ENCODE peak calls at places on chromosomes 1 and 21, in four cellular contexts. I is A673; G is CD8-positive, alpha-beta T cell; F is ovary. Z is an unnamed sample.
A peak's percentile ranks its signal among the peaks of the same experiment; 100 is the strongest.

GRCh38 chr1:167136191-167136614 is 42.3 kb downstream of the STYXL2 start:
- DNase-seq in I (peak; percentile 36), G (no peak), F (no peak), Z (no peak)

GRCh38 chr1:204684551-204685235 is 845 bp downstream of the LRRN2 start:
- DNase-seq in I (no peak), G (no peak), F (peak; percentile 25), Z (peak; percentile 36)

GRCh38 chr1:6028042-6028895 is 17.4 kb upstream of the KCNAB2 start:
- DNase-seq in G (peak; percentile 55), I (peak; percentile 27), F (no peak), Z (peak; percentile 73)

GRCh38 chr21:15141236-15141970 is 76.6 kb upstream of the NRIP1 start:
- DNase-seq in G (no peak), I (peak; percentile 5), F (no peak), Z (no peak)

GRCh38 chr1:43522776-43523480 is 7.8 kb upstream of the PTPRF start:
- DNase-seq in F (no peak), G (no peak), I (no peak), Z (no peak)

GRCh38 chr1:1594602-1594981 is 5.3 kb downstream of the FNDC10 start:
- DNase-seq in F (no peak), G (no peak), I (no peak), Z (peak; percentile 50)

GRCh38 chr1:186888367-186888766 is 59.6 kb downstream of the PLA2G4A start:
- DNase-seq in G (no peak), F (no peak), I (no peak), Z (no peak)

GRCh38 chr1:42845866-42846256 is 552 bp upstream of the ZNF691 start:
- DNase-seq in G (no peak), I (peak; percentile 39), F (no peak), Z (no peak)

GRCh38 chr1:241551759-241552638 is 19.8 kb downstream of the KMO start:
- DNase-seq in F (no peak), I (no peak), G (peak; percentile 6), Z (peak; percentile 73)

GRCh38 chr1:159913451-159914192 is 11.7 kb downstream of the TAGLN2 start:
- DNase-seq in I (peak; percentile 38), G (no peak), F (no peak), Z (no peak)
- H3K4me1 ChIP-seq in I (peaks cover 15% of the 10 kb centered on the region), G (peaks cover 32% of the 10 kb centered on the region), F (peaks cover 4% of the 10 kb centered on the region), Z (peaks cover 26% of the 10 kb centered on the region)

GRCh38 chr1:207031632-207032258 is 811 bp downstream of the C1orf116 start:
- DNase-seq in I (no peak), F (no peak), G (no peak), Z (no peak)
- H3K4me1 ChIP-seq in I (peaks cover 8% of the 10 kb centered on the region), F (no peaks in the 10 kb centered on the region), G (no peaks in the 10 kb centered on the region), Z (no peaks in the 10 kb centered on the region)

DNA sequence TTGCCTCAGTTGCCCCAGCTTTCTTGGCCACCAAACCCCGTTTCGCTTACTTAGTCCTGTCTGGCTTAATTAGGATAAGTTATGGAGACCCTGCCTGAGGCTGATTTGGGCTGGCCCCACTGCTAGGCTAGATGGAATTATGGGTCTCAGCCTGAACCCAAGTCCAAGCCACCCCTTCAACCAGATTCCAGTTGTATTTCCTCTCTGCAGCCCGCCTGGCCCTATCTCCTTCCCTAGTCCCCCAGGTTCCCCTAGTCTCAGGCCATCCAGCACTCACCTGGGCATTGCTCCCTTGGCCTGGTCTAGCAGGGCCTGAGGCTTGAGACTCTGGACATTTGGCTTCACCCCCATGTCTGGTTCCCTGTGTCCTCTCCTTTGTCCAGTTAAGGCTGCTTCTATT is 111.7 kb upstream of the IPO9 start:
- DNase-seq in G (no peak), I (no peak), F (no peak), Z (no peak)
- H3K4me1 ChIP-seq in G (no peaks in the 10 kb centered on the region), I (peaks cover 47% of the 10 kb centered on the region), F (peaks cover 59% of the 10 kb centered on the region), Z (peaks cover 59% of the 10 kb centered on the region)

GRCh38 chr1:54274881-54275280 is 74.9 kb downstream of the MRPL37 start:
- DNase-seq in F (no peak), G (no peak), I (no peak), Z (peak; percentile 63)
- H3K4me1 ChIP-seq in F (peaks cover 68% of the 10 kb centered on the region), G (peaks cover 30% of the 10 kb centered on the region), I (peaks cover 22% of the 10 kb centered on the region), Z (peaks cover 47% of the 10 kb centered on the region)

DNA sequence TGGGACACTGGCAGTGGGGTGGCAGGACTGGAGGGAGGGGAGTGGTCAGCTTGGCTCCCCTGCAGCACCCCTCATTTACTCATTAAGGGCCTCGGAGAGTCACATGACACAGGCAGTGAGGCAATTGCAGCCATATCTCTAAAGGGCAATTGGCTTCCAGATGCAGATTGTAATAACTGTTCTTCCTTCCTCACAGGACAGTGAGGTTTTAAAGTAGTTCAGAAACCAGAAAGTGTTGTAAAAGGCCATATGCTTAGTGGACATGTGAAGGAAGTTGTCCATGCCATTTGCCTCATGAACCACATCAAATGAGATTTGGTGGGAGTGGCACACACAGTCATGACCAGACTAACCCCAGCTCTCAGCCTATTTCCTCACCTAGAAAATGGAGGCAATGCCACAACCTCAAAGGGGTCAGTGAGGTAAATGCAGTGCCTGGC is 11.1 kb downstream of the MTX1 start:
- DNase-seq in G (no peak), I (no peak), F (peak; percentile 58), Z (no peak)
- H3K4me1 ChIP-seq in G (peaks cover 4% of the 10 kb centered on the region), I (peaks cover 6% of the 10 kb centered on the region), F (no peaks in the 10 kb centered on the region), Z (peaks cover 3% of the 10 kb centered on the region)

GRCh38 chr1:109388884-109389637 is 8.7 kb downstream of the SORT1 start:
- DNase-seq in I (no peak), F (no peak), G (no peak), Z (no peak)
- H3K4me1 ChIP-seq in I (peaks cover 15% of the 10 kb centered on the region), F (no peaks in the 10 kb centered on the region), G (no peaks in the 10 kb centered on the region), Z (peaks cover 35% of the 10 kb centered on the region)

DNA sequence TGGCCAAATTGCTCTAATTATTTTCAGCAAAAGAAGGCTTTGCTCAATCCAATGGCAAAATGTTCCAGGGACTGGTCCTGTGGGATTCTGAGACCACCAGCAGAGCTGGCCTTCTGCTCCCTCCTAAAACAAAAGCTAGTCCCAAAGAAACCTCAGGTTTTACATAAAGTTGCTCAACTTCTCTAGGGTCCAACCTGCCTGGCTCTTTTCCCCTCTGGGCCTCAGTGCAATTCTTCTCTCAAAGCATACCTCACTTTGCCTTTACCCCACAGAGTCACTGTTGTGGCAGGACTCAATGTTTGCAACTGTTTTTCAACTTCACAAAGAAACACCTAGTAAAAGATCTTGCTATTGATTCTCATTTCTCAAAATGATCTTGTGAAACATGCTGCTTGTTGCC is 39.8 kb downstream of the TBX15 start:
- DNase-seq in I (no peak), G (no peak), F (no peak), Z (no peak)
- H3K4me1 ChIP-seq in I (no peaks in the 10 kb centered on the region), G (no peaks in the 10 kb centered on the region), F (no peaks in the 10 kb centered on the region), Z (no peaks in the 10 kb centered on the region)

Z was measured in left lung.